ENCODE peak calls at places on chromosome 3, in five cellular contexts. One of them, this sample, is unnamed.
A peak's percentile ranks its signal among the peaks of the same experiment; 100 is the strongest.

GRCh38 chr3:32340039-32340438 is 51.6 kb upstream of the CMTM7 start:
- DNase-seq in epithelial cell of esophagus: peak; percentile 65
- DNase-seq in natural killer cell: no peak
- DNase-seq in AG04449: no peak
- DNase-seq in AG10803: peak; percentile 7
- DNase-seq in this sample: no peak

GRCh38 chr3:73516656-73517055 is 108.1 kb downstream of the PDZRN3 start:
- DNase-seq in epithelial cell of esophagus: no peak
- DNase-seq in natural killer cell: no peak
- DNase-seq in AG04449: no peak
- DNase-seq in AG10803: no peak
- DNase-seq in this sample: no peak

GRCh38 chr3:134348524-134348923 is 25.7 kb downstream of the AMOTL2 start:
- DNase-seq in epithelial cell of esophagus: peak; percentile 86
- DNase-seq in natural killer cell: no peak
- DNase-seq in AG04449: no peak
- DNase-seq in AG10803: peak; percentile 86
- DNase-seq in this sample: peak; percentile 65

GRCh38 chr3:100868894-100869293 is 124.3 kb downstream of the ABI3BP start:
- DNase-seq in epithelial cell of esophagus: no peak
- DNase-seq in natural killer cell: no peak
- DNase-seq in AG04449: no peak
- DNase-seq in AG10803: no peak
- DNase-seq in this sample: no peak

GRCh38 chr3:187783098-187783497 is 37.8 kb upstream of the BCL6 start:
- DNase-seq in epithelial cell of esophagus: peak; percentile 94
- DNase-seq in natural killer cell: no peak
- DNase-seq in AG04449: peak; percentile 87
- DNase-seq in AG10803: peak; percentile 96
- DNase-seq in this sample: no peak

GRCh38 chr3:173911446-173911845 is 513.9 kb downstream of the NLGN1 start:
- DNase-seq in epithelial cell of esophagus: no peak
- DNase-seq in natural killer cell: no peak
- DNase-seq in AG04449: no peak
- DNase-seq in AG10803: no peak
- DNase-seq in this sample: no peak

GRCh38 chr3:125357032-125357658 is 18.0 kb downstream of the ZNF148 start:
- DNase-seq in epithelial cell of esophagus: peak; percentile 51
- DNase-seq in natural killer cell: peak; percentile 28
- DNase-seq in AG04449: no peak
- DNase-seq in AG10803: peak; percentile 44
- DNase-seq in this sample: no peak

GRCh38 chr3:155481089-155481488 is 187.6 kb upstream of the STRIT1 start:
- DNase-seq in epithelial cell of esophagus: no peak
- DNase-seq in natural killer cell: no peak
- DNase-seq in AG04449: no peak
- DNase-seq in AG10803: no peak
- DNase-seq in this sample: no peak

GRCh38 chr3:14608298-14608697 is 43.3 kb upstream of the CCDC174 start:
- DNase-seq in epithelial cell of esophagus: no peak
- DNase-seq in natural killer cell: no peak
- DNase-seq in AG04449: no peak
- DNase-seq in AG10803: no peak
- DNase-seq in this sample: no peak

GRCh38 chr3:85821130-85821756 is 862.5 kb downstream of the CADM2 start:
- DNase-seq in epithelial cell of esophagus: peak; percentile 65
- DNase-seq in natural killer cell: no peak
- DNase-seq in AG04449: no peak
- DNase-seq in AG10803: no peak
- DNase-seq in this sample: no peak

GRCh38 chr3:184366619-184367321 is 5.3 kb downstream of the POLR2H start:
- DNase-seq in epithelial cell of esophagus: no peak
- DNase-seq in natural killer cell: no peak
- DNase-seq in AG04449: no peak
- DNase-seq in AG10803: peak; percentile 82
- DNase-seq in this sample: no peak

GRCh38 chr3:62134061-62134496 is 239.3 kb downstream of the FEZF2 start:
- DNase-seq in epithelial cell of esophagus: peak; percentile 33
- DNase-seq in natural killer cell: no peak
- DNase-seq in AG04449: no peak
- DNase-seq in AG10803: peak; percentile 22
- DNase-seq in this sample: no peak

GRCh38 chr3:37967252-37967881 is 23.2 kb upstream of the VILL start:
- DNase-seq in epithelial cell of esophagus: peak; percentile 69
- DNase-seq in natural killer cell: no peak
- DNase-seq in AG04449: no peak
- DNase-seq in AG10803: peak; percentile 68
- DNase-seq in this sample: no peak

GRCh38 chr3:78086150-78086549 is 1046.3 kb downstream of the ROBO2 start:
- DNase-seq in epithelial cell of esophagus: peak; percentile 72
- DNase-seq in natural killer cell: no peak
- DNase-seq in AG04449: no peak
- DNase-seq in AG10803: peak; percentile 6
- DNase-seq in this sample: no peak

GRCh38 chr3:31035681-31036080 is 141.2 kb upstream of the GADL1 start:
- DNase-seq in epithelial cell of esophagus: no peak
- DNase-seq in natural killer cell: no peak
- DNase-seq in AG04449: no peak
- DNase-seq in AG10803: no peak
- DNase-seq in this sample: no peak

GRCh38 chr3:24683511-24684384 is 189.1 kb upstream of the THRB start:
- DNase-seq in epithelial cell of esophagus: peak; percentile 72
- DNase-seq in natural killer cell: no peak
- DNase-seq in AG04449: no peak
- DNase-seq in AG10803: peak; percentile 86
- DNase-seq in this sample: no peak

GRCh38 chr3:11591006-11591360 is 52.7 kb downstream of the VGLL4 start:
- DNase-seq in epithelial cell of esophagus: no peak
- DNase-seq in natural killer cell: no peak
- DNase-seq in AG04449: no peak
- DNase-seq in AG10803: peak; percentile 66
- DNase-seq in this sample: no peak

DNA sequence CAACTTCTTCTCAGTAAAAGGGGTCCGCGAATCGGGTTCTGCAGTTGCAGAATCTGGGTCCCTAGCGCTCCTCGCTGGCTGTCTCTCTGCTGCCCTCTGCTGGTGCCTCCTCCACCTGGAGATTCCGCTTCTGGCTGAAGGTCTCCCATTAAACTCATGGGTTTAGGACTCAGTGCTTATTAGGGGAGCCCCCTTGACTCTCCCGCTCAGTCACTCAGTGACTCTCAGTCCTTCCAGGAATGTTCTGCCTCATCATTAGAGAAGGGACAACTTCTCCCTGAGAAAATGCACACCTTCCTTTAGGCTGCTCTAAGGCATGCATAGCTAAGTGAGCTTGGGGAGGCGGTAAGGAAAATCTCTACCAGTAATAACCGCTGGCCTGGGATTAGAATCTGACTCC is 7.1 kb downstream of the CPN2 start:
- DNase-seq in epithelial cell of esophagus: peak; percentile 70
- DNase-seq in natural killer cell: peak; percentile 67
- DNase-seq in AG04449: no peak
- DNase-seq in AG10803: no peak
- DNase-seq in this sample: no peak
- TF ChIP-seq CTCF in epithelial cell of esophagus: peak; percentile 95
- TF ChIP-seq CTCF in natural killer cell: peak; percentile 98
- TF ChIP-seq CTCF in AG04449: peak; percentile 92
- TF ChIP-seq CTCF in AG10803: peak; percentile 90
- TF ChIP-seq CTCF in this sample: peak; percentile 98

GRCh38 chr3:119538772-119539171 is 20.6 kb downstream of the CD80 start:
- DNase-seq in epithelial cell of esophagus: no peak
- DNase-seq in natural killer cell: no peak
- DNase-seq in AG04449: no peak
- DNase-seq in AG10803: no peak
- DNase-seq in this sample: no peak

GRCh38 chr3:119542168-119542767 is 17.1 kb downstream of the CD80 start:
- DNase-seq in epithelial cell of esophagus: no peak
- DNase-seq in natural killer cell: no peak
- DNase-seq in AG04449: no peak
- DNase-seq in AG10803: no peak
- DNase-seq in this sample: no peak

GRCh38 chr3:119541547-119541946 is 17.9 kb downstream of the CD80 start:
- DNase-seq in epithelial cell of esophagus: no peak
- DNase-seq in natural killer cell: no peak
- DNase-seq in AG04449: no peak
- DNase-seq in AG10803: no peak
- DNase-seq in this sample: no peak

DNA sequence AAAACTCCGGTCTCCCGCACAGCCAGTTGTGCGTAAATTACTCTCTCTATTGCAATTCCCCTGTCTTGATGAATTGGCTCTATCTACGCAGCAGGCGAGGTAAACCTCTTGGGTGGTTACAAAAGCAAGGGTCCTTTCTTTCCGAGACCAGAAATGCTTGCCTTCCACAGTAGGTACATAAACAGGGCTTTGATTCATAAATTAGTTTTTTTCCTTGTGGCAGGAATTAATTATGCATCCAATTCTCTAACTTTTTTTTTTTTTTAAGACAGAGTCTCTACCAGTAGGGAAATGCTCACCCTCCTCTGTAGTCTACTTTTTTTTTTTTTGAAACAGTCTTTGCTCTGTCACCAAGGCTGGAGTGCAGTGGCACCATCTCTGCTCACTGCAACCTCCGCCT is 16.3 kb downstream of the CD80 start:
- DNase-seq in epithelial cell of esophagus: no peak
- DNase-seq in natural killer cell: no peak
- DNase-seq in AG04449: no peak
- DNase-seq in AG10803: no peak
- DNase-seq in this sample: no peak
- TF ChIP-seq CTCF in epithelial cell of esophagus: no peak
- TF ChIP-seq CTCF in natural killer cell: no peak
- TF ChIP-seq CTCF in AG04449: no peak
- TF ChIP-seq CTCF in AG10803: peak; percentile 3
- TF ChIP-seq CTCF in this sample: peak; percentile 28

GRCh38 chr3:17973559-17973906 is 231.1 kb upstream of the TBC1D5 start:
- DNase-seq in epithelial cell of esophagus: no peak
- DNase-seq in natural killer cell: no peak
- DNase-seq in AG04449: no peak
- DNase-seq in AG10803: no peak
- DNase-seq in this sample: no peak

GRCh38 chr3:17972476-17972875 is 230.0 kb upstream of the TBC1D5 start:
- DNase-seq in epithelial cell of esophagus: no peak
- DNase-seq in natural killer cell: no peak
- DNase-seq in AG04449: no peak
- DNase-seq in AG10803: no peak
- DNase-seq in this sample: no peak

GRCh38 chr3:17972030-17972429 is 229.6 kb upstream of the TBC1D5 start:
- DNase-seq in epithelial cell of esophagus: no peak
- DNase-seq in natural killer cell: no peak
- DNase-seq in AG04449: no peak
- DNase-seq in AG10803: no peak
- DNase-seq in this sample: no peak

GRCh38 chr3:17972889-17973558 is 230.6 kb upstream of the TBC1D5 start:
- DNase-seq in epithelial cell of esophagus: no peak
- DNase-seq in natural killer cell: no peak
- DNase-seq in AG04449: no peak
- DNase-seq in AG10803: no peak
- DNase-seq in this sample: no peak

GRCh38 chr3:17974206-17974841 is 231.9 kb upstream of the TBC1D5 start:
- DNase-seq in epithelial cell of esophagus: peak; percentile 13
- DNase-seq in natural killer cell: no peak
- DNase-seq in AG04449: no peak
- DNase-seq in AG10803: no peak
- DNase-seq in this sample: no peak
- TF ChIP-seq CTCF in epithelial cell of esophagus: peak; percentile 36
- TF ChIP-seq CTCF in natural killer cell: no peak
- TF ChIP-seq CTCF in AG04449: peak; percentile 9
- TF ChIP-seq CTCF in AG10803: peak; percentile 43
- TF ChIP-seq CTCF in this sample: peak; percentile 69

GRCh38 chr3:12708584-12709192 is 44.8 kb upstream of the RAF1 start:
- DNase-seq in epithelial cell of esophagus: peak; percentile 85
- DNase-seq in natural killer cell: no peak
- DNase-seq in AG04449: no peak
- DNase-seq in AG10803: peak; percentile 88
- DNase-seq in this sample: no peak
- TF ChIP-seq CTCF in epithelial cell of esophagus: peak; percentile 33
- TF ChIP-seq CTCF in natural killer cell: no peak
- TF ChIP-seq CTCF in AG04449: peak; percentile 36
- TF ChIP-seq CTCF in AG10803: peak; percentile 56
- TF ChIP-seq CTCF in this sample: peak; percentile 55

DNA sequence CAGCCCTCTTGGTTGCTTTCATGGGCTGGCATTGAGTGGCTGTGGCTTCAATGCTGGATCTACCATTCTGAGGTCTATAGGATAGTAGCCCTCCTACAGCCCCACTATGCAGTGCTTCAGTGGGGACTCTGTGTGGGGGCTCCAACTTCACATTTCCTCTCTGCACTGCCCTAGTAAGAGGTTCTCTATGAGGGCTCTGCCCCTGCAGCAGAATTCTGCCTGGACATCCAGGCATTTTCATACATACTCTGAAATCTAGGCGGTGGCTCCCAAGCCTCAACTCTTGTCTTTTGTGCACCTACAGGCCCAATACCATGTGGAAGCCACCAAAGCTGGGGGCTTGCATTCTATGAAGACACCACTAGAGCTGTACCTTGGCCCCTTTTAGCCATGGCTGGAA is 195.8 kb downstream of the IGSF11 start:
- DNase-seq in epithelial cell of esophagus: no peak
- DNase-seq in natural killer cell: no peak
- DNase-seq in AG04449: no peak
- DNase-seq in AG10803: no peak
- DNase-seq in this sample: no peak
- TF ChIP-seq CTCF in epithelial cell of esophagus: no peak
- TF ChIP-seq CTCF in natural killer cell: no peak
- TF ChIP-seq CTCF in AG04449: no peak
- TF ChIP-seq CTCF in AG10803: no peak
- TF ChIP-seq CTCF in this sample: no peak

GRCh38 chr3:142819214-142819613 is 69.7 kb downstream of the PCOLCE2 start:
- DNase-seq in epithelial cell of esophagus: no peak
- DNase-seq in natural killer cell: no peak
- DNase-seq in AG04449: no peak
- DNase-seq in AG10803: no peak
- DNase-seq in this sample: no peak
- TF ChIP-seq CTCF in epithelial cell of esophagus: no peak
- TF ChIP-seq CTCF in natural killer cell: no peak
- TF ChIP-seq CTCF in AG04449: no peak
- TF ChIP-seq CTCF in AG10803: no peak
- TF ChIP-seq CTCF in this sample: no peak

GRCh38 chr3:152964901-152965609 is 130.1 kb downstream of the P2RY1 start:
- DNase-seq in epithelial cell of esophagus: no peak
- DNase-seq in natural killer cell: no peak
- DNase-seq in AG04449: no peak
- DNase-seq in AG10803: no peak
- DNase-seq in this sample: no peak

GRCh38 chr3:152957488-152957887 is 122.6 kb downstream of the P2RY1 start:
- DNase-seq in epithelial cell of esophagus: peak; percentile 51
- DNase-seq in natural killer cell: no peak
- DNase-seq in AG04449: no peak
- DNase-seq in AG10803: no peak
- DNase-seq in this sample: no peak

GRCh38 chr3:152960684-152961083 is 125.8 kb downstream of the P2RY1 start:
- DNase-seq in epithelial cell of esophagus: peak; percentile 64
- DNase-seq in natural killer cell: no peak
- DNase-seq in AG04449: no peak
- DNase-seq in AG10803: no peak
- DNase-seq in this sample: no peak

DNA sequence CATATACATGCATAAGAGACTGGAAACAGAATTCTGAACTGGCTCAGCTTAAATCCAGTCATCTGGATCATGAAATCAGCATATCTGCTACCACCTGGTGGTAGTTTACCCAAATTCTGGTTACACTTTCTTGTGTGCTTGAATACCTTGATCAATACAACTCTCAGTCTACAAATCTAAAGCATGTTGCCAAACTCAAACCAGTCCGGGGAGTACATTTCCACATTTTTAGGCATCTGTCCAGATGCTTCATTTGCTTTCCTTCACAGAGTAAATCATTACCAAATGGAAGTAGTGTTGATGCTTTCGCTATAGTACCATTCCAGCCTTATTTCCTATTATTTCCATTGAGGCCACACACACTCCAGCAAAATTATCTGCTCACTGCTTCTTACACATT is 126.4 kb downstream of the P2RY1 start:
- DNase-seq in epithelial cell of esophagus: peak; percentile 75
- DNase-seq in natural killer cell: no peak
- DNase-seq in AG04449: no peak
- DNase-seq in AG10803: peak; percentile 42
- DNase-seq in this sample: no peak
- TF ChIP-seq CTCF in epithelial cell of esophagus: peak; percentile 57
- TF ChIP-seq CTCF in natural killer cell: no peak
- TF ChIP-seq CTCF in AG04449: no peak
- TF ChIP-seq CTCF in AG10803: peak; percentile 48
- TF ChIP-seq CTCF in this sample: peak; percentile 69